ENCODE peak calls at places on chromosomes 11 and 22, in four cellular contexts. W is IMR-90, H is HCT116, D is H1. T is an unnamed sample.

GRCh38 chr22:46769191-46769675 is 6.8 kb downstream of the TBC1D22A start:
- DNase-seq in D (no peak), W (no peak), H (no peak), T (no peak)

GRCh38 chr11:17738350-17739207 is 4.0 kb downstream of the KCNC1 start:
- DNase-seq in W (no peak), D (no peak), H (no peak), T (no peak)

GRCh38 chr11:25910090-25910489 is 421.8 kb upstream of the ANO3 start:
- DNase-seq in D (no peak), W (no peak), H (no peak), T (peak; percentile 27)

GRCh38 chr11:69398529-69399492 is 82.7 kb upstream of the LINC01488 start:
- DNase-seq in H (no peak), D (no peak), W (peak; percentile 26), T (no peak)

GRCh38 chr22:38505595-38506117 is 455 bp downstream of the DDX17 start:
- DNase-seq in W (peak; percentile 46), H (no peak), D (no peak), T (peak; percentile 70)

GRCh38 chr22:49657275-49657973 is 170.2 kb downstream of the BRD1 start:
- DNase-seq in D (no peak), H (peak; percentile 71), W (no peak), T (peak; percentile 96)

GRCh38 chr11:29017941-29018340 is 909.8 kb downstream of the METTL15 start:
- DNase-seq in H (no peak), D (no peak), W (no peak), T (no peak)

GRCh38 chr11:103851166-103851651 is 185.2 kb upstream of the DDI1 start:
- DNase-seq in D (no peak), W (peak; percentile 69), H (no peak), T (no peak)

GRCh38 chr11:110908401-110909106 is 196.3 kb upstream of the ARHGAP20 start:
- DNase-seq in H (no peak), D (no peak), W (peak; percentile 94), T (no peak)

GRCh38 chr22:46528121-46528610 is 9.3 kb downstream of the CELSR1 start:
- DNase-seq in D (no peak), W (peak; percentile 64), H (peak; percentile 69), T (peak; percentile 27)

GRCh38 chr11:12841946-12842630 is 167.0 kb upstream of the RASSF10 start:
- DNase-seq in W (peak; percentile 84), H (no peak), D (no peak), T (peak; percentile 85)

GRCh38 chr11:131079036-131079435 is 162.8 kb upstream of the SNX19 start:
- DNase-seq in D (no peak), H (no peak), W (peak; percentile 44), T (no peak)

GRCh38 chr11:114280696-114281095 is 15.5 kb upstream of the NNMT start:
- DNase-seq in H (peak; percentile 35), D (peak; percentile 85), W (peak; percentile 85), T (peak; percentile 90)

GRCh38 chr11:108536783-108537182 is 38.6 kb upstream of the POGLUT3 start:
- DNase-seq in D (no peak), H (no peak), W (no peak), T (no peak)

GRCh38 chr11:38305682-38306081 is 1707.6 kb upstream of the RAG2 start:
- DNase-seq in D (no peak), H (no peak), W (no peak), T (no peak)

GRCh38 chr11:102343789-102344188 is 3.2 kb upstream of the BIRC2 start:
- DNase-seq in H (no peak), D (no peak), W (peak; percentile 54), T (peak; percentile 45)

GRCh38 chr11:68467446-68467845 is 6.9 kb downstream of the PPP6R3 start:
- DNase-seq in H (no peak), W (no peak), D (no peak), T (no peak)

GRCh38 chr11:28730336-28730735 is 622.1 kb downstream of the METTL15 start:
- DNase-seq in D (no peak), W (peak; percentile 38), H (no peak), T (no peak)

GRCh38 chr22:21907638-21908522 is 40.4 kb upstream of the MAPK1 start:
- DNase-seq in W (no peak), D (no peak), H (no peak), T (no peak)

GRCh38 chr11:15216678-15217077 is 102.0 kb downstream of the INSC start:
- DNase-seq in H (peak; percentile 7), W (no peak), D (no peak), T (no peak)

GRCh38 chr22:22349455-22349836 is 104.9 kb downstream of the VPREB1 start:
- DNase-seq in D (no peak), H (no peak), W (no peak), T (no peak)

GRCh38 chr11:216081-216974 is 8.8 kb downstream of the RIC8A start:
- DNase-seq in H (no peak), W (no peak), D (no peak), T (no peak)

GRCh38 chr22:33932997-33933396 is 12.7 kb upstream of the LARGE1 start:
- DNase-seq in D (no peak), H (no peak), W (no peak), T (no peak)

GRCh38 chr22:39522567-39523300 is 2.4 kb downstream of the ATF4 start:
- DNase-seq in D (no peak), W (peak; percentile 66), H (no peak), T (peak; percentile 43)

GRCh38 chr11:66311965-66312548 is 4.8 kb downstream of the CD248 start:
- DNase-seq in H (peak; percentile 95), D (peak; percentile 71), W (peak; percentile 89), T (peak; percentile 94)

GRCh38 chr11:47071341-47071740 is 105.3 kb downstream of the ARFGAP2 start:
- DNase-seq in W (no peak), D (no peak), H (no peak), T (no peak)
- TF ChIP-seq POLR2A in W (no peak), D (no peak), H (no peak), T (no peak)

DNA sequence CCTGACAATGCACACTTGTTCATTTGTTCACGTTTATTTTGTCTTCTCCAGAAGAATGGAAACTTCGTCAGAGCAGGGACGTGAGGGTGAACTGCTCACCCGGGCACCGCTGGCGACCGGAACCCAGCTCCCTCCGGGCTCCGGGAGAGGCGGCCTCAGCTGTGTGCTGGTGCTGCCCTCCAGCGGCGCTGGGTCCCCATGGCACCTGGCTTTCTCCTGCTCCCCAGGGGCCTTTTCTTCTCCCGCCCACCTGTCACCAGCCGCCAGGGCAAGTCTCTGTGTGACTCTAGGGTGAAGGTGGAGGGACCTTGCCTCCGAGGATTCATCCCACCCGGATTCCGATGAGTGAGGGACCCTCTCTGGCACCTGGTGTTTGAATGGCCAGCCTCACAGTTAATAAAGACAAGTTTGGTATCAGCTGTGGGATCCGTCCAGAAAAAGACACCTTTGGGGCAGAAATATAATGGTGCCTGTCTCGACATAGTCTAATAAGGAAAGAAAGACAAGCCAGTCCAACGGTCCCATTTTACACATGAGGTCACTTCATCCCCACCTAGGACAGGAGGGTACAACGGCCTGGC is 32.9 kb upstream of the SLC35C1 start:
- DNase-seq in H (peak; percentile 56), D (no peak), W (peak; percentile 58), T (peak; percentile 78)
- H2AFZ ChIP-seq in H (peak overlapping the region; percentile 99), D (no peak overlapping the region), W (peak overlapping the region; percentile 96), T (peak overlapping the region; percentile 74)

GRCh38 chr11:119025978-119026766 is 4.5 kb downstream of the SLC37A4 start:
- DNase-seq in W (no peak), D (no peak), H (no peak), T (no peak)

GRCh38 chr11:119025099-119025473 is 5.6 kb downstream of the SLC37A4 start:
- DNase-seq in D (no peak), H (no peak), W (no peak), T (no peak)

GRCh38 chr11:119028346-119029068 is 2.2 kb downstream of the SLC37A4 start:
- DNase-seq in D (no peak), W (no peak), H (no peak), T (no peak)

GRCh38 chr11:119027561-119028345 is 2.9 kb downstream of the SLC37A4 start:
- DNase-seq in D (no peak), H (no peak), W (no peak), T (no peak)

GRCh38 chr11:119026970-119027369 is 3.7 kb downstream of the SLC37A4 start:
- DNase-seq in D (no peak), H (no peak), W (no peak), T (no peak)
- TF ChIP-seq POLR2A in D (no peak), H (no peak), W (no peak), T (no peak)

GRCh38 chr11:116422976-116423375 is 349.8 kb downstream of the BUD13 start:
- DNase-seq in D (peak; percentile 23), W (no peak), H (no peak), T (peak; percentile 16)

GRCh38 chr11:116420770-116421528 is 351.8 kb downstream of the BUD13 start:
- DNase-seq in H (peak; percentile 10), W (no peak), D (no peak), T (no peak)

GRCh38 chr11:116421529-116422185 is 351.1 kb downstream of the BUD13 start:
- DNase-seq in W (no peak), H (no peak), D (no peak), T (no peak)

GRCh38 chr11:116424615-116425261 is 348.0 kb downstream of the BUD13 start:
- DNase-seq in D (no peak), H (no peak), W (no peak), T (peak; percentile 4)

DNA sequence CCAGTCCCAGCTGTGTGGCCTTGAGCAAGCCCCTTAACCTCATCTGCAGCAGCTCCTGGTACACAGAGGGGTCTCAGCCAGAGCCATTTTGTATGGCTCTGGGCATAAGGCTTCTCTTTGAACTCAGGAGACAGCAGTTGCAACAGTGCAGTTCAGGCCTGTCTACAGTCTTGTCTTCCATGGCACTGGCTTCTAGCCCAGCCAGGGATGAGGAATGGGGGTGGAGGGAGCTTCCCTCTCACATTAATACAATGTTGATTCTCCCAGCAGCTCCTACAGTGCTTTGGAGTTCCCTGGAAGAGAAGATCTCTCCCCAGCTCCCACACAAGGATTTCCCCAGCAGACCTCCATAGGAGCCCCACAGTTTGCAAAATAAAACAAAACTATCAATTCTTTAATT is 350.2 kb downstream of the BUD13 start:
- DNase-seq in W (no peak), D (no peak), H (no peak), T (no peak)
- H2AFZ ChIP-seq in W (no peak overlapping the region), D (no peak overlapping the region), H (no peak overlapping the region), T (no peak overlapping the region)

DNA sequence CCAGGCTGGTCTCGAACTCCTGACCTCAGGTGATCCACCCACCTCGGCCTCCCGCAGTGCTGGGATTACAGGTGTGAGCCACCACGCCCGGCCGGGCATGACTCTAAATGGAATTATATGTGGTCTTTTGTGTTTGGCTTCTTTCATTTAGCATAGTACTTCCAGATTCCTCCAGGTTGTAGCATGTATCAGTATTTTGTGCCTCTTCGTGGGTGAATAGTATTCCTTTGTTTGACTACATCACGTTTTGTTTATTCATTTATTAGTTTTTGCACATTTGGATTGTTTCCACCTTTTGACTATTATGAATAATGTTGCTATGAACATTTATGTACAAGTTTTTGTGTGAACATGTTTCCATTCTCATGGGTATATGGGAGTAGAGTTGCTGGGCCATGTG is 24.4 kb downstream of the QSER1 start:
- DNase-seq in D (no peak), W (no peak), H (no peak), T (no peak)
- TF ChIP-seq POLR2A in D (no peak), W (no peak), H (no peak), T (no peak)

DNA sequence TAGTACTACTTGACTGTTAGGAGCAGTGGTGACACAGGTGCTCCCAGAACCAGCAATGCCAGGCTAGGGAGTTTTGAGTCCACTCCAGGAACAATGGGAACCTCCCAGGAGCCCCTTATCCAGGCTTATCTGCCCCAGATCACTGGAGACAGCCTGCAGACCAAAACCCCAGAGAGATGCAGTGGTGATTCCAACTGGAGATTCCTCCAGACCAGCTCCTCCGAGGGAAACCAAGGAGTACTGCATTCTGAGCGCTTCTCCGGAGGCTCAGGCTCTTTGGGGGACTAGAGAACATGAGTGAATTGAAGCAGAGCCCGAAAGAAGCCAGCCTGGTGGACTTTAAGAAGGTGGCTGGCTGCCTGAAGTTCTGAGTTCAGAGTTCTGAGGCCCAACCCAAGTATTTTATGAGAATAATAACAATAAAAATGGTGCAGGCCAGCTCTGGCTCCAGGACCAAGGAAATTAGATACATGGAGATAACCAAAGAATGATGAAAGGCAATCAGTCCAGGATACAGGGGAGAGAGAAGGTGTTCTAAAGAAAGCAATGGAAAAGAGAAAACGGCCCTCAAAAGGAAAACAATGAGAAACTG is 1.3 kb upstream of the TMEM25 start:
- DNase-seq in D (no peak), H (no peak), W (no peak), T (no peak)
- H2AFZ ChIP-seq in D (no peak overlapping the region), H (no peak overlapping the region), W (no peak overlapping the region), T (no peak overlapping the region)